ENCODE peak calls at places on chromosomes 5 and 9, in seven cellular contexts. R is testis, M is A549, V is HepG2, Y is ovary, P is sigmoid colon, L is Peyer's patch. X is an unnamed sample.

GRCh38 chr5:146510528-146510927 is 5.5 kb downstream of the GPR151 start:
- DNase-seq in P (no peak), L (no peak), M (no peak), R (no peak), Y (no peak), V (no peak), X (no peak)

GRCh38 chr5:2746642-2747041 is 4.8 kb downstream of the IRX2 start:
- DNase-seq in Y (no peak), M (no peak), L (no peak), R (no peak), V (no peak), P (no peak), X (no peak)

GRCh38 chr9:79687131-79687447 is 115.3 kb downstream of the TLE4 start:
- DNase-seq in V (no peak), L (no peak), P (no peak), M (no peak), R (no peak), Y (no peak), X (no peak)

GRCh38 chr9:116566677-116567488 is 120.2 kb upstream of the TRIM32 start:
- DNase-seq in V (peak), P (no peak), M (peak), L (no peak), R (no peak), Y (no peak), X (peak)

GRCh38 chr5:170307575-170308465 is 10.2 kb upstream of the LCP2 start:
- DNase-seq in M (peak), L (no peak), P (peak), R (peak), V (no peak), Y (peak), X (peak)

GRCh38 chr5:122311400-122311887 is 593 bp upstream of the SNCAIP start:
- DNase-seq in L (no peak), P (no peak), Y (peak), M (no peak), R (no peak), V (no peak), X (no peak)

GRCh38 chr5:326109-326508 is 4.6 kb downstream of the AHRR start:
- DNase-seq in M (no peak), Y (no peak), R (no peak), P (no peak), L (no peak), V (no peak), X (no peak)

GRCh38 chr5:2049876-2050275 is 167.2 kb upstream of the IRX4 start:
- DNase-seq in V (no peak), M (no peak), P (no peak), Y (no peak), L (no peak), R (no peak), X (no peak)

GRCh38 chr5:55714339-55714738 is 2.2 kb upstream of the SLC38A9 start:
- DNase-seq in V (no peak), P (no peak), R (no peak), L (no peak), Y (no peak), M (peak), X (no peak)

GRCh38 chr5:55713871-55714270 is 1.7 kb upstream of the SLC38A9 start:
- DNase-seq in L (no peak), P (no peak), V (no peak), M (no peak), Y (no peak), R (no peak), X (no peak)

GRCh38 chr5:55714749-55715148 is 2.6 kb upstream of the SLC38A9 start:
- DNase-seq in R (no peak), M (no peak), L (no peak), Y (no peak), V (no peak), P (no peak), X (no peak)

GRCh38 chr5:55711531-55712022 is 547 bp downstream of the SLC38A9 start:
- DNase-seq in R (no peak), L (no peak), P (no peak), M (no peak), V (no peak), Y (no peak), X (peak)

GRCh38 chr5:55712023-55712859 is at the start of gene SLC38A9:
- DNase-seq in P (peak), M (peak), Y (peak), V (peak), R (peak), L (peak), X (peak)
- TF ChIP-seq POLR2A in P (no peak), M (peak), Y (no peak), V (peak), R (no peak), L (peak), X (peak)

DNA sequence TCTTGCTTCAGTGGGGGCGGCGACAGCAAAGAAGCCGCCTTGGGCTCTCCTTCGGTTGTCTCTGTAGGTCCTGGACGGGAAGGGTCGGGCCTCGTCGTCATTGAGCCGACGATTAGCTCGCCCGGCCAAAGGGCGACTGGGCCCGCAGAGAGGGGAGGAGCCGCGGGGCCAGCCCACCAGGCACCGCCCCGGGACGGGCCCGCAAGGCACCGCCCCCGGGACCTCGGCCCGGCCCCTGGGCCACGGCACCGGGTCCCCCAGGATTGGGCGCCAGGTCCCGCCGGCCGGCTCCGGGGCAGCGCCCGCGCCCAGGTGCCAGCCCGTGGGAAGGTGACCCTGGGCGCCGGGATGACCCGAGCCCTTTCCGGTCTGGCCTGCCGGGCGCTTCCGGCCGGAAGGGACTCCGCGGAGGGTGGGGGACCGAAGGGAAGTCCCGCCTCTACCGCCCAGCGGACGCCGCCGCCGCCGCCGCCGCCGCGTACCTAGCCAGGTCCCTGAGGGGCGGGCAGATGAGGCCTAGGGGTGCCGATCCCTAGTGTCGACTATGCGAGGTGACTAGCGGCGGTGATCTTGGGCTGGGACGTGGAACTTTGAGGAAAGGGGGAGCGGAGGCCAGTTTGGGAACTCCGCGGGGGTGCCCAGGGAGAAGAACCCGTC is at the start of the genes GBA2 and RGP1:
- DNase-seq in P (peak), V (peak), R (peak), M (peak), Y (peak), L (peak), X (peak)
- TF ChIP-seq POLR2A in P (peak), V (peak), R (no peak), M (peak), Y (peak), L (peak), X (peak)

GRCh38 chr5:38468202-38468656 is 88.2 kb downstream of the LIFR start:
- DNase-seq in M (peak), V (peak), Y (peak), R (no peak), L (no peak), P (peak), X (no peak)
- TF ChIP-seq POLR2A in M (no peak), V (no peak), Y (no peak), R (no peak), L (no peak), P (no peak), X (no peak)

GRCh38 chr9:133990366-133991210 is 1.5 kb downstream of the VAV2 start:
- DNase-seq in Y (peak), M (peak), P (peak), L (peak), R (no peak), V (peak), X (no peak)

GRCh38 chr9:133992780-133993634 is 883 bp upstream of the VAV2 start:
- DNase-seq in R (peak), M (peak), P (peak), L (peak), V (peak), Y (peak), X (peak)

GRCh38 chr9:133993635-133994253 is 1.6 kb upstream of the VAV2 start:
- DNase-seq in R (no peak), Y (no peak), L (peak), P (no peak), V (no peak), M (no peak), X (no peak)

GRCh38 chr9:133991211-133991921 is 758 bp downstream of the VAV2 start:
- DNase-seq in V (no peak), Y (no peak), M (no peak), P (peak), L (peak), R (no peak), X (no peak)

GRCh38 chr9:133991964-133992779 is at the start of gene VAV2:
- DNase-seq in P (peak), R (peak), L (peak), V (peak), Y (peak), M (peak), X (no peak)
- TF ChIP-seq POLR2A in P (no peak), R (no peak), L (peak), V (peak), Y (no peak), M (peak), X (no peak)

X was measured in erythroblast.